ENCODE peak calls at places on chromosomes 7 and 10, in five cellular contexts. V is lower leg skin, D is stomach, P is transverse colon, F is IMR-90. B is an unnamed sample.

GRCh38 chr10:43879742-43880141 is 231.1 kb upstream of the ZNF32 start:
- DNase-seq in D (no peak), P (no peak), F (no peak), V (no peak), B (no peak)

GRCh38 chr10:8389630-8390029 is 335.1 kb downstream of the GATA3 start:
- DNase-seq in D (no peak), P (no peak), V (no peak), F (no peak), B (no peak)

GRCh38 chr10:109025187-109025586 is 898.1 kb downstream of the XPNPEP1 start:
- DNase-seq in F (no peak), P (no peak), D (no peak), V (no peak), B (peak; percentile 77)

GRCh38 chr10:126661841-126662520 is 8.5 kb downstream of the C10orf90 start:
- DNase-seq in F (no peak), D (no peak), V (no peak), P (no peak), B (no peak)

GRCh38 chr10:4661572-4662255 is 164.3 kb upstream of the AKR1E2 start:
- DNase-seq in D (peak; percentile 31), P (peak; percentile 29), F (no peak), V (peak; percentile 89), B (no peak)

GRCh38 chr7:157228864-157229422 is 90.2 kb downstream of the UBE3C start:
- DNase-seq in P (no peak), V (no peak), F (peak; percentile 31), D (no peak), B (peak; percentile 34)

GRCh38 chr7:124992881-124993562 is 63.4 kb upstream of the POT1 start:
- DNase-seq in P (no peak), D (peak; percentile 33), V (no peak), F (peak; percentile 92), B (no peak)

GRCh38 chr7:97471491-97471890 is 260.4 kb upstream of the TAC1 start:
- DNase-seq in D (no peak), V (no peak), F (no peak), P (no peak), B (no peak)

GRCh38 chr10:44801383-44802327 is 109.5 kb upstream of the TMEM72 start:
- DNase-seq in V (peak; percentile 27), P (peak; percentile 86), D (peak; percentile 95), F (peak; percentile 97), B (no peak)

GRCh38 chr7:154577141-154577540 is 425.8 kb downstream of the PAXIP1 start:
- DNase-seq in F (no peak), P (no peak), V (no peak), D (no peak), B (no peak)

GRCh38 chr7:99860281-99861127 is 16.3 kb downstream of the OR2AE1 start:
- DNase-seq in D (no peak), P (no peak), F (peak; percentile 52), V (no peak), B (no peak)

GRCh38 chr10:98267069-98267893 is 713 bp downstream of the LOXL4 start:
- DNase-seq in P (no peak), V (no peak), D (no peak), F (no peak), B (no peak)

GRCh38 chr7:103524042-103524907 is 78.3 kb upstream of the SLC26A5 start:
- DNase-seq in V (no peak), D (no peak), P (no peak), F (peak; percentile 68), B (peak; percentile 35)

GRCh38 chr7:140024585-140024984 is 38.2 kb downstream of the PARP12 start:
- DNase-seq in V (no peak), P (no peak), F (no peak), D (no peak), B (no peak)

GRCh38 chr10:33133557-33133956 is 175.5 kb upstream of the ITGB1 start:
- DNase-seq in V (no peak), P (no peak), F (no peak), D (no peak), B (no peak)

GRCh38 chr10:70348228-70348850 is 34.1 kb downstream of the LRRC20 start:
- DNase-seq in F (no peak), P (no peak), D (peak; percentile 39), V (no peak), B (peak; percentile 33)

GRCh38 chr10:3323865-3324498 is 151.4 kb upstream of the PITRM1 start:
- DNase-seq in D (no peak), F (no peak), P (no peak), V (no peak), B (no peak)

GRCh38 chr7:135193615-135194081 is 17.7 kb downstream of the WDR91 start:
- DNase-seq in P (no peak), F (peak; percentile 97), D (no peak), V (no peak), B (no peak)

GRCh38 chr10:128463991-128464755 is 337.9 kb upstream of the MKI67 start:
- DNase-seq in P (peak; percentile 29), F (peak; percentile 63), V (peak; percentile 65), D (peak; percentile 36), B (peak; percentile 69)

GRCh38 chr10:31646519-31646918 is 282.1 kb downstream of the ARHGAP12 start:
- DNase-seq in F (no peak), D (no peak), P (no peak), V (no peak), B (no peak)

GRCh38 chr10:96259884-96260511 is 11.4 kb downstream of the BLNK start:
- DNase-seq in P (no peak), V (no peak), D (no peak), F (no peak), B (no peak)

GRCh38 chr10:29517352-29517923 is 117.3 kb downstream of the SVIL start:
- DNase-seq in F (peak; percentile 45), D (no peak), V (no peak), P (peak; percentile 26), B (no peak)

GRCh38 chr7:137282043-137282442 is 61.5 kb downstream of the PTN start:
- DNase-seq in P (no peak), F (peak; percentile 74), V (no peak), D (no peak), B (no peak)

GRCh38 chr10:18238875-18239485 is 98.8 kb downstream of the CACNB2 start:
- DNase-seq in D (no peak), F (peak; percentile 70), V (no peak), P (no peak), B (peak; percentile 33)

GRCh38 chr7:148540041-148540738 is 50.4 kb upstream of the C7orf33 start:
- DNase-seq in D (no peak), V (no peak), F (peak; percentile 59), P (no peak), B (no peak)

GRCh38 chr7:77244222-77244934 is 44.8 kb upstream of the FGL2 start:
- DNase-seq in P (no peak), D (no peak), V (peak; percentile 32), F (peak; percentile 51), B (no peak)

GRCh38 chr10:71408436-71409225 is 11.9 kb downstream of the CDH23 start:
- DNase-seq in F (no peak), P (no peak), D (no peak), V (no peak), B (no peak)

GRCh38 chr7:106058925-106059324 is 53.2 kb downstream of the SYPL1 start:
- DNase-seq in F (no peak), P (no peak), V (no peak), D (no peak), B (no peak)

GRCh38 chr7:108079291-108080057 is 50.7 kb downstream of the LAMB4 start:
- DNase-seq in P (peak; percentile 21), F (peak; percentile 95), V (no peak), D (no peak), B (no peak)

GRCh38 chr10:12605580-12606405 is 256.4 kb downstream of the CAMK1D start:
- DNase-seq in F (peak; percentile 60), V (peak; percentile 84), P (peak; percentile 86), D (peak; percentile 80), B (no peak)

DNA sequence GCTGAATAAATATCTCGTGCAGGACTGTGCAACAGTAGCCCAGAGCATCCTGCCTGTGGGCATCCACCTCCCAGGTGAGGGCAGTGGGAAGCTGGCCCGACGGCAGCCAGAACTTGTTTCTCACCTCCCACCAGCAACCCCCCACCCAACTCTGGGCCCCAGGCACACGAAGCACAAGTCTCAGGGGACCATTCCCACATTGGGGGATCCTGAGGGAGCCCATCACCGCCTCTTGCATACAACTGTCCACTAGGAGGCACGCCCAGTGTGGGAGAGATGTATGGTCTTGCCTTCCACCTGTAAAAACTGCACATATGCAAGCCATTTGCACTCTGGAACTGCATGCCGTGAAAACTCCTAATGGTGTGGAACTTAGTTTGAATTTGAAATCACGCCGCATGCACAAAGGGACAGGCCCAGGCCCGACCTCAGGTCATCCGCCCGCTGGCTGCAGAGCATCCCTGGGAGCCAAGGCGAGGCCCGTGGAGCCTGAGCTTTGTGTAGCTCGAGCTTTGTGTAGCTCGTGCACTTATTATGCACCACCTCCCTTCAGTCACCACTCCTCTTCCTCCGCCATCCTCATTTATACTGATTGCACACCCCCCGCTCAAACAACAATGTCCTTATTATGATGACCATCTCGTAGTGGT is 147.9 kb downstream of the ADCY1 start:
- DNase-seq in V (no peak), F (no peak), D (no peak), P (no peak), B (no peak)
- TF ChIP-seq POLR2A in V (no peak), F (no peak), D (no peak), P (no peak), B (no peak)

DNA sequence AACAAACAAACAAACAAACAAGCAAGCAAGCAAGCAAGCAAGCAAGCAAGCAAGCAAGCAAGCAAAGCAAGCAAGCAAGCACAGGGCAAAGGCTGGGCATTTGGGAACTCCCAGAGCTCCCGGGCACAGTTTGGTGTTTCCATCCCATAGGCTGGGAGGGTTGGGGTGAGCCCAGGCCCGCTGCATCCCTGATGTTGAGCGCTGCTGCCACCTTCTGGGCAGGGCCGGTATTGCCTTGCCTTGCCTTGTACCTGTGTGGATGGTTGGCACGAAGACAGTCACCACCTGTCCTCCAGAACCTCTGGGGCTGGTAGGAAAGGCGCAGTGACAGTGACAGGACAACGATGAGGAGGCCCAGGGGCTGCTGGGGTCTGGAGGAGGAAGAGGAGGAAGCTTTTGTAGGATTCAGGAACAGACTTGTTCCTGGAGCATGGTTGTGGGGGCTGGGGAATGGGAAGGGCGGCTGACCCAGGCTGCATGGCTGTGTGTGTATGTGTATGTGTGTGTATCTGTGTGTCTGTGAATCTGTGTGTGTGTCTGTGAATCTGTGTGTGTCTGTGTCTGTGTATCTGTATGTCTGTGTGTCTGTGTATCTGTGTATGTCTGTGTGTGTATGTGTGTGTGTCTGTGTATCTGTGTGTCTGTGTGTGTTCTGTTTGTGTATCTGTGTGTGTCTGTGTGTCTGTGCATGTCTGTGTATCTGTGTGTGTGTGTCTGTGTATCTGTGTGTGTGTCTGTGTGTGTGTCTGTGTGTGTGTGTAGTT is 6.4 kb upstream of the STX1A start:
- DNase-seq in D (peak; percentile 96), V (peak; percentile 87), F (peak; percentile 53), P (peak; percentile 95), B (peak; percentile 86)
- TF ChIP-seq POLR2A in D (no peak), V (no peak), F (peak; percentile 32), P (no peak), B (no peak)

GRCh38 chr10:26090032-26090431 is 126.5 kb upstream of the GAD2 start:
- DNase-seq in D (no peak), V (no peak), P (no peak), F (no peak), B (no peak)
- TF ChIP-seq POLR2A in D (no peak), V (no peak), P (no peak), F (no peak), B (no peak)

GRCh38 chr7:6121141-6121540 is 90.0 kb downstream of the ANKRD61 start:
- DNase-seq in V (no peak), F (peak; percentile 61), D (no peak), P (no peak), B (peak; percentile 22)

GRCh38 chr7:6117533-6117932 is 86.4 kb downstream of the ANKRD61 start:
- DNase-seq in D (no peak), V (no peak), F (no peak), P (no peak), B (no peak)

GRCh38 chr7:6111041-6111440 is 79.9 kb downstream of the ANKRD61 start:
- DNase-seq in P (no peak), F (no peak), V (no peak), D (no peak), B (no peak)

GRCh38 chr7:6116216-6116615 is 85.0 kb downstream of the ANKRD61 start:
- DNase-seq in F (no peak), D (no peak), V (no peak), P (no peak), B (no peak)
- TF ChIP-seq POLR2A in F (no peak), D (no peak), V (no peak), P (no peak), B (no peak)

B was measured in erythroblast.